ENCODE peak calls at places on chromosomes 1 and 21, in eight cellular contexts. One of them, this sample, is unnamed.

GRCh38 chr1:35486858-35487408 is 70.3 kb downstream of the KIAA0319L start:
- DNase-seq in activated CD4-positive, alpha-beta memory T cell treated with anti-CD3 and anti-CD28 coated beads for 36 hours: no peak
- DNase-seq in stimulated activated CD8-positive, alpha-beta memory T cell treated with anti-CD3 and anti-CD28 coated beads, Interleukin-7, amount 100 ng/mL, for 1 hour: no peak
- DNase-seq in cardiac fibroblast: no peak
- DNase-seq in DMS153: no peak
- DNase-seq in HS-5: no peak
- DNase-seq in prostate gland: no peak
- DNase-seq in NCI-H748 treated with DMSO at 0.1 percent for 48 hours: no peak
- DNase-seq in this sample: no peak

GRCh38 chr1:222618001-222618879 is at the start of gene MIA3:
- DNase-seq in activated CD4-positive, alpha-beta memory T cell treated with anti-CD3 and anti-CD28 coated beads for 36 hours: peak
- DNase-seq in stimulated activated CD8-positive, alpha-beta memory T cell treated with anti-CD3 and anti-CD28 coated beads, Interleukin-7, amount 100 ng/mL, for 1 hour: peak
- DNase-seq in cardiac fibroblast: no peak
- DNase-seq in DMS153: peak
- DNase-seq in HS-5: no peak
- DNase-seq in prostate gland: peak
- DNase-seq in NCI-H748 treated with DMSO at 0.1 percent for 48 hours: no peak
- DNase-seq in this sample: peak

GRCh38 chr1:9942939-9943807 is at the start of the genes LZIC and NMNAT1:
- DNase-seq in activated CD4-positive, alpha-beta memory T cell treated with anti-CD3 and anti-CD28 coated beads for 36 hours: peak
- DNase-seq in stimulated activated CD8-positive, alpha-beta memory T cell treated with anti-CD3 and anti-CD28 coated beads, Interleukin-7, amount 100 ng/mL, for 1 hour: peak
- DNase-seq in cardiac fibroblast: peak
- DNase-seq in DMS153: peak
- DNase-seq in HS-5: peak
- DNase-seq in prostate gland: peak
- DNase-seq in NCI-H748 treated with DMSO at 0.1 percent for 48 hours: peak
- DNase-seq in this sample: peak

GRCh38 chr1:47184090-47184735 is 5.6 kb downstream of the PDZK1IP1 start:
- DNase-seq in activated CD4-positive, alpha-beta memory T cell treated with anti-CD3 and anti-CD28 coated beads for 36 hours: no peak
- DNase-seq in stimulated activated CD8-positive, alpha-beta memory T cell treated with anti-CD3 and anti-CD28 coated beads, Interleukin-7, amount 100 ng/mL, for 1 hour: no peak
- DNase-seq in cardiac fibroblast: no peak
- DNase-seq in DMS153: no peak
- DNase-seq in HS-5: no peak
- DNase-seq in prostate gland: no peak
- DNase-seq in NCI-H748 treated with DMSO at 0.1 percent for 48 hours: no peak
- DNase-seq in this sample: no peak

GRCh38 chr1:40739455-40740008 is 44.1 kb upstream of the KCNQ4 start:
- DNase-seq in activated CD4-positive, alpha-beta memory T cell treated with anti-CD3 and anti-CD28 coated beads for 36 hours: no peak
- DNase-seq in stimulated activated CD8-positive, alpha-beta memory T cell treated with anti-CD3 and anti-CD28 coated beads, Interleukin-7, amount 100 ng/mL, for 1 hour: no peak
- DNase-seq in cardiac fibroblast: no peak
- DNase-seq in DMS153: no peak
- DNase-seq in HS-5: no peak
- DNase-seq in prostate gland: no peak
- DNase-seq in NCI-H748 treated with DMSO at 0.1 percent for 48 hours: no peak
- DNase-seq in this sample: no peak

GRCh38 chr1:154955718-154956513 is at the start of gene PBXIP1:
- DNase-seq in activated CD4-positive, alpha-beta memory T cell treated with anti-CD3 and anti-CD28 coated beads for 36 hours: peak
- DNase-seq in stimulated activated CD8-positive, alpha-beta memory T cell treated with anti-CD3 and anti-CD28 coated beads, Interleukin-7, amount 100 ng/mL, for 1 hour: peak
- DNase-seq in cardiac fibroblast: peak
- DNase-seq in DMS153: peak
- DNase-seq in HS-5: peak
- DNase-seq in prostate gland: peak
- DNase-seq in NCI-H748 treated with DMSO at 0.1 percent for 48 hours: peak
- DNase-seq in this sample: peak

GRCh38 chr1:161739865-161740566 is 9.6 kb upstream of the DUSP12 start:
- DNase-seq in activated CD4-positive, alpha-beta memory T cell treated with anti-CD3 and anti-CD28 coated beads for 36 hours: no peak
- DNase-seq in stimulated activated CD8-positive, alpha-beta memory T cell treated with anti-CD3 and anti-CD28 coated beads, Interleukin-7, amount 100 ng/mL, for 1 hour: no peak
- DNase-seq in cardiac fibroblast: no peak
- DNase-seq in DMS153: no peak
- DNase-seq in HS-5: no peak
- DNase-seq in prostate gland: no peak
- DNase-seq in NCI-H748 treated with DMSO at 0.1 percent for 48 hours: no peak
- DNase-seq in this sample: no peak

GRCh38 chr1:57026942-57027341 is 61.1 kb upstream of the C8B start:
- DNase-seq in activated CD4-positive, alpha-beta memory T cell treated with anti-CD3 and anti-CD28 coated beads for 36 hours: no peak
- DNase-seq in stimulated activated CD8-positive, alpha-beta memory T cell treated with anti-CD3 and anti-CD28 coated beads, Interleukin-7, amount 100 ng/mL, for 1 hour: no peak
- DNase-seq in cardiac fibroblast: no peak
- DNase-seq in DMS153: no peak
- DNase-seq in HS-5: no peak
- DNase-seq in prostate gland: no peak
- DNase-seq in NCI-H748 treated with DMSO at 0.1 percent for 48 hours: no peak
- DNase-seq in this sample: no peak

GRCh38 chr1:21344750-21345443 is 54.6 kb upstream of the ECE1 start:
- DNase-seq in activated CD4-positive, alpha-beta memory T cell treated with anti-CD3 and anti-CD28 coated beads for 36 hours: peak
- DNase-seq in stimulated activated CD8-positive, alpha-beta memory T cell treated with anti-CD3 and anti-CD28 coated beads, Interleukin-7, amount 100 ng/mL, for 1 hour: no peak
- DNase-seq in cardiac fibroblast: no peak
- DNase-seq in DMS153: no peak
- DNase-seq in HS-5: no peak
- DNase-seq in prostate gland: no peak
- DNase-seq in NCI-H748 treated with DMSO at 0.1 percent for 48 hours: no peak
- DNase-seq in this sample: peak

GRCh38 chr1:174999926-175000696 is at the start of gene CACYBP:
- DNase-seq in activated CD4-positive, alpha-beta memory T cell treated with anti-CD3 and anti-CD28 coated beads for 36 hours: peak
- DNase-seq in stimulated activated CD8-positive, alpha-beta memory T cell treated with anti-CD3 and anti-CD28 coated beads, Interleukin-7, amount 100 ng/mL, for 1 hour: no peak
- DNase-seq in cardiac fibroblast: peak
- DNase-seq in DMS153: peak
- DNase-seq in HS-5: no peak
- DNase-seq in prostate gland: peak
- DNase-seq in NCI-H748 treated with DMSO at 0.1 percent for 48 hours: no peak
- DNase-seq in this sample: no peak

GRCh38 chr1:235473808-235474207 is 30.4 kb downstream of the B3GALNT2 start:
- DNase-seq in activated CD4-positive, alpha-beta memory T cell treated with anti-CD3 and anti-CD28 coated beads for 36 hours: no peak
- DNase-seq in stimulated activated CD8-positive, alpha-beta memory T cell treated with anti-CD3 and anti-CD28 coated beads, Interleukin-7, amount 100 ng/mL, for 1 hour: no peak
- DNase-seq in cardiac fibroblast: no peak
- DNase-seq in DMS153: no peak
- DNase-seq in HS-5: no peak
- DNase-seq in prostate gland: no peak
- DNase-seq in NCI-H748 treated with DMSO at 0.1 percent for 48 hours: no peak
- DNase-seq in this sample: no peak

GRCh38 chr1:228083871-228084278 is 1.4 kb downstream of the ARF1 start:
- DNase-seq in activated CD4-positive, alpha-beta memory T cell treated with anti-CD3 and anti-CD28 coated beads for 36 hours: peak
- DNase-seq in stimulated activated CD8-positive, alpha-beta memory T cell treated with anti-CD3 and anti-CD28 coated beads, Interleukin-7, amount 100 ng/mL, for 1 hour: no peak
- DNase-seq in cardiac fibroblast: peak
- DNase-seq in DMS153: no peak
- DNase-seq in HS-5: no peak
- DNase-seq in prostate gland: no peak
- DNase-seq in NCI-H748 treated with DMSO at 0.1 percent for 48 hours: no peak
- DNase-seq in this sample: peak

GRCh38 chr1:118921994-118922393 is 66.1 kb downstream of the TBX15 start:
- DNase-seq in activated CD4-positive, alpha-beta memory T cell treated with anti-CD3 and anti-CD28 coated beads for 36 hours: no peak
- DNase-seq in stimulated activated CD8-positive, alpha-beta memory T cell treated with anti-CD3 and anti-CD28 coated beads, Interleukin-7, amount 100 ng/mL, for 1 hour: no peak
- DNase-seq in cardiac fibroblast: no peak
- DNase-seq in DMS153: no peak
- DNase-seq in HS-5: no peak
- DNase-seq in prostate gland: no peak
- DNase-seq in NCI-H748 treated with DMSO at 0.1 percent for 48 hours: no peak
- DNase-seq in this sample: no peak

GRCh38 chr1:22710688-22711024 is at the start of gene EPHB2:
- DNase-seq in activated CD4-positive, alpha-beta memory T cell treated with anti-CD3 and anti-CD28 coated beads for 36 hours: peak
- DNase-seq in stimulated activated CD8-positive, alpha-beta memory T cell treated with anti-CD3 and anti-CD28 coated beads, Interleukin-7, amount 100 ng/mL, for 1 hour: no peak
- DNase-seq in cardiac fibroblast: no peak
- DNase-seq in DMS153: no peak
- DNase-seq in HS-5: no peak
- DNase-seq in prostate gland: peak
- DNase-seq in NCI-H748 treated with DMSO at 0.1 percent for 48 hours: no peak
- DNase-seq in this sample: peak

GRCh38 chr1:111045033-111045722 is 81.5 kb upstream of the LRIF1 start:
- DNase-seq in activated CD4-positive, alpha-beta memory T cell treated with anti-CD3 and anti-CD28 coated beads for 36 hours: no peak
- DNase-seq in stimulated activated CD8-positive, alpha-beta memory T cell treated with anti-CD3 and anti-CD28 coated beads, Interleukin-7, amount 100 ng/mL, for 1 hour: no peak
- DNase-seq in cardiac fibroblast: peak
- DNase-seq in DMS153: no peak
- DNase-seq in HS-5: no peak
- DNase-seq in prostate gland: no peak
- DNase-seq in NCI-H748 treated with DMSO at 0.1 percent for 48 hours: no peak
- DNase-seq in this sample: no peak

GRCh38 chr1:87714278-87714677 is 385.6 kb downstream of the LMO4 start:
- DNase-seq in activated CD4-positive, alpha-beta memory T cell treated with anti-CD3 and anti-CD28 coated beads for 36 hours: no peak
- DNase-seq in stimulated activated CD8-positive, alpha-beta memory T cell treated with anti-CD3 and anti-CD28 coated beads, Interleukin-7, amount 100 ng/mL, for 1 hour: no peak
- DNase-seq in cardiac fibroblast: no peak
- DNase-seq in DMS153: no peak
- DNase-seq in HS-5: no peak
- DNase-seq in prostate gland: no peak
- DNase-seq in NCI-H748 treated with DMSO at 0.1 percent for 48 hours: no peak
- DNase-seq in this sample: no peak

GRCh38 chr1:25774921-25775774 is 24.8 kb upstream of the SELENON start:
- DNase-seq in activated CD4-positive, alpha-beta memory T cell treated with anti-CD3 and anti-CD28 coated beads for 36 hours: peak
- DNase-seq in stimulated activated CD8-positive, alpha-beta memory T cell treated with anti-CD3 and anti-CD28 coated beads, Interleukin-7, amount 100 ng/mL, for 1 hour: peak
- DNase-seq in cardiac fibroblast: no peak
- DNase-seq in DMS153: no peak
- DNase-seq in HS-5: no peak
- DNase-seq in prostate gland: no peak
- DNase-seq in NCI-H748 treated with DMSO at 0.1 percent for 48 hours: no peak
- DNase-seq in this sample: no peak

GRCh38 chr1:35269190-35269988 is 880 bp downstream of the ZMYM4 start:
- DNase-seq in activated CD4-positive, alpha-beta memory T cell treated with anti-CD3 and anti-CD28 coated beads for 36 hours: no peak
- DNase-seq in stimulated activated CD8-positive, alpha-beta memory T cell treated with anti-CD3 and anti-CD28 coated beads, Interleukin-7, amount 100 ng/mL, for 1 hour: no peak
- DNase-seq in cardiac fibroblast: peak
- DNase-seq in DMS153: no peak
- DNase-seq in HS-5: no peak
- DNase-seq in prostate gland: no peak
- DNase-seq in NCI-H748 treated with DMSO at 0.1 percent for 48 hours: no peak
- DNase-seq in this sample: no peak

GRCh38 chr21:14523234-14523633 is 22.9 kb downstream of the SAMSN1 start:
- DNase-seq in activated CD4-positive, alpha-beta memory T cell treated with anti-CD3 and anti-CD28 coated beads for 36 hours: peak
- DNase-seq in stimulated activated CD8-positive, alpha-beta memory T cell treated with anti-CD3 and anti-CD28 coated beads, Interleukin-7, amount 100 ng/mL, for 1 hour: peak
- DNase-seq in cardiac fibroblast: no peak
- DNase-seq in DMS153: no peak
- DNase-seq in HS-5: no peak
- DNase-seq in prostate gland: no peak
- DNase-seq in NCI-H748 treated with DMSO at 0.1 percent for 48 hours: no peak
- DNase-seq in this sample: no peak

GRCh38 chr1:36328713-36329112 is 5.3 kb upstream of the EVA1B start:
- DNase-seq in activated CD4-positive, alpha-beta memory T cell treated with anti-CD3 and anti-CD28 coated beads for 36 hours: no peak
- DNase-seq in stimulated activated CD8-positive, alpha-beta memory T cell treated with anti-CD3 and anti-CD28 coated beads, Interleukin-7, amount 100 ng/mL, for 1 hour: no peak
- DNase-seq in cardiac fibroblast: peak
- DNase-seq in DMS153: peak
- DNase-seq in HS-5: no peak
- DNase-seq in prostate gland: no peak
- DNase-seq in NCI-H748 treated with DMSO at 0.1 percent for 48 hours: no peak
- DNase-seq in this sample: no peak

GRCh38 chr1:15850450-15851079 is 3.1 kb downstream of the SPEN start:
- DNase-seq in activated CD4-positive, alpha-beta memory T cell treated with anti-CD3 and anti-CD28 coated beads for 36 hours: no peak
- DNase-seq in stimulated activated CD8-positive, alpha-beta memory T cell treated with anti-CD3 and anti-CD28 coated beads, Interleukin-7, amount 100 ng/mL, for 1 hour: no peak
- DNase-seq in cardiac fibroblast: no peak
- DNase-seq in DMS153: no peak
- DNase-seq in HS-5: no peak
- DNase-seq in prostate gland: no peak
- DNase-seq in NCI-H748 treated with DMSO at 0.1 percent for 48 hours: no peak
- DNase-seq in this sample: no peak

GRCh38 chr1:196229546-196229945 is 378.7 kb downstream of the KCNT2 start:
- DNase-seq in activated CD4-positive, alpha-beta memory T cell treated with anti-CD3 and anti-CD28 coated beads for 36 hours: no peak
- DNase-seq in stimulated activated CD8-positive, alpha-beta memory T cell treated with anti-CD3 and anti-CD28 coated beads, Interleukin-7, amount 100 ng/mL, for 1 hour: no peak
- DNase-seq in cardiac fibroblast: no peak
- DNase-seq in DMS153: no peak
- DNase-seq in HS-5: no peak
- DNase-seq in prostate gland: no peak
- DNase-seq in NCI-H748 treated with DMSO at 0.1 percent for 48 hours: no peak
- DNase-seq in this sample: no peak

GRCh38 chr1:82449671-82450070 is 648.9 kb downstream of the ADGRL2 start:
- DNase-seq in activated CD4-positive, alpha-beta memory T cell treated with anti-CD3 and anti-CD28 coated beads for 36 hours: no peak
- DNase-seq in stimulated activated CD8-positive, alpha-beta memory T cell treated with anti-CD3 and anti-CD28 coated beads, Interleukin-7, amount 100 ng/mL, for 1 hour: no peak
- DNase-seq in cardiac fibroblast: no peak
- DNase-seq in DMS153: no peak
- DNase-seq in HS-5: peak
- DNase-seq in prostate gland: no peak
- DNase-seq in NCI-H748 treated with DMSO at 0.1 percent for 48 hours: no peak
- DNase-seq in this sample: no peak

GRCh38 chr1:153628638-153629342 is 556 bp downstream of the S100A1 start:
- DNase-seq in activated CD4-positive, alpha-beta memory T cell treated with anti-CD3 and anti-CD28 coated beads for 36 hours: no peak
- DNase-seq in stimulated activated CD8-positive, alpha-beta memory T cell treated with anti-CD3 and anti-CD28 coated beads, Interleukin-7, amount 100 ng/mL, for 1 hour: no peak
- DNase-seq in cardiac fibroblast: no peak
- DNase-seq in DMS153: no peak
- DNase-seq in HS-5: no peak
- DNase-seq in prostate gland: no peak
- DNase-seq in NCI-H748 treated with DMSO at 0.1 percent for 48 hours: no peak
- DNase-seq in this sample: peak

GRCh38 chr1:244346972-244347618 is 104.6 kb downstream of the ADSS2 start:
- DNase-seq in activated CD4-positive, alpha-beta memory T cell treated with anti-CD3 and anti-CD28 coated beads for 36 hours: no peak
- DNase-seq in stimulated activated CD8-positive, alpha-beta memory T cell treated with anti-CD3 and anti-CD28 coated beads, Interleukin-7, amount 100 ng/mL, for 1 hour: no peak
- DNase-seq in cardiac fibroblast: peak
- DNase-seq in DMS153: no peak
- DNase-seq in HS-5: no peak
- DNase-seq in prostate gland: no peak
- DNase-seq in NCI-H748 treated with DMSO at 0.1 percent for 48 hours: no peak
- DNase-seq in this sample: no peak

GRCh38 chr21:29302340-29302991 is 3.7 kb downstream of the BACH1 start:
- DNase-seq in activated CD4-positive, alpha-beta memory T cell treated with anti-CD3 and anti-CD28 coated beads for 36 hours: no peak
- DNase-seq in stimulated activated CD8-positive, alpha-beta memory T cell treated with anti-CD3 and anti-CD28 coated beads, Interleukin-7, amount 100 ng/mL, for 1 hour: no peak
- DNase-seq in cardiac fibroblast: no peak
- DNase-seq in DMS153: no peak
- DNase-seq in HS-5: no peak
- DNase-seq in prostate gland: peak
- DNase-seq in NCI-H748 treated with DMSO at 0.1 percent for 48 hours: no peak
- DNase-seq in this sample: no peak